ENCODE peak calls at places on chromosomes 16 and 17, in ten cellular contexts. M is stimulated activated CD4-positive, alpha-beta T cell treated with anti-CD3 and anti-CD28 coated beads, Interleukin-15, amount 100 ng/mL, for 1 hour; H is OCI-LY7; W is EL; I is WTC11; E is right atrium auricular region; A is CMK; R is activated naive CD8-positive, alpha-beta T cell treated with anti-CD3 and anti-CD28 coated beads, Interleukin-2, amount 50 U/mL, for 24 hours; U is stimulated activated CD8-positive, alpha-beta memory T cell treated with anti-CD3 and anti-CD28 coated beads, Interleukin-7, amount 100 ng/mL, for 4 hours; Z is LoVo. T is an unnamed sample.

GRCh38 chr17:67606896-67607604 is 110.7 kb upstream of the NOL11 start:
- DNase-seq in R (no peak), M (no peak), H (no peak), Z (no peak), A (no peak), E (no peak), I (no peak), U (no peak), W (no peak), T (no peak)

GRCh38 chr17:8557176-8557806 is 73.2 kb downstream of the MYH10 start:
- DNase-seq in I (no peak), M (no peak), U (no peak), R (no peak), A (no peak), H (no peak), Z (no peak), W (no peak), E (no peak), T (no peak)

GRCh38 chr16:57863434-57864160 is 61.3 kb upstream of the KIFC3 start:
- DNase-seq in A (no peak), W (peak), M (no peak), I (peak), Z (peak), E (peak), R (no peak), H (no peak), U (no peak), T (peak)

GRCh38 chr17:44170499-44171201 is at the start of gene ASB16:
- DNase-seq in W (no peak), Z (no peak), H (no peak), E (no peak), A (no peak), I (peak), U (no peak), M (no peak), R (no peak), T (peak)

GRCh38 chr17:47742319-47743181 is 9.5 kb downstream of the TBX21 start:
- DNase-seq in I (peak), R (peak), Z (no peak), A (no peak), H (peak), W (no peak), U (no peak), E (peak), M (no peak), T (no peak)

GRCh38 chr16:66948034-66948821 is 12.8 kb upstream of the CES3 start:
- DNase-seq in U (no peak), M (no peak), W (peak), E (no peak), H (no peak), I (no peak), A (no peak), R (peak), Z (no peak), T (peak)

GRCh38 chr17:74532115-74532514 is 840 bp upstream of the CD300LB start:
- DNase-seq in W (no peak), U (no peak), H (peak), I (peak), A (peak), E (peak), M (no peak), R (peak), Z (no peak), T (no peak)

GRCh38 chr17:42112552-42113176 is at the start of gene DHX58:
- DNase-seq in I (no peak), H (peak), W (peak), A (peak), R (peak), Z (peak), U (peak), E (peak), M (peak), T (peak)

GRCh38 chr16:31386157-31386984 is 6.8 kb upstream of the ITGAD start:
- DNase-seq in R (peak), A (no peak), Z (no peak), I (no peak), M (no peak), U (no peak), W (peak), E (no peak), H (no peak), T (peak)